ENCODE peak calls at places on chromosomes 6 and 20, in four cellular contexts. E, X, R and V are unnamed samples. For H3K4me1 and H3K36me3, the result is how much of the 10 kb centered on the place peaks cover.

GRCh38 chr6:36052092-36052491 is 24.5 kb downstream of the MAPK14 start:
- DNase-seq in E (no peak), R (no peak), X (no peak), V (no peak)

GRCh38 chr6:126228001-126228791 is 111.7 kb upstream of the CENPW start:
- DNase-seq in X (no peak), R (no peak), E (no peak), V (no peak)

GRCh38 chr6:111776236-111777189 is 96.7 kb downstream of the FYN start:
- DNase-seq in X (no peak), E (peak), R (no peak), V (no peak)

GRCh38 chr6:42629845-42630244 is 66.0 kb downstream of the UBR2 start:
- DNase-seq in E (no peak), R (no peak), X (no peak), V (no peak)

GRCh38 chr20:48676795-48677447 is 150.9 kb downstream of the PREX1 start:
- DNase-seq in R (no peak), X (no peak), E (no peak), V (no peak)

GRCh38 chr6:29603930-29604329 is 19.0 kb downstream of the OR2H2 start:
- DNase-seq in R (no peak), E (no peak), X (no peak), V (no peak)

GRCh38 chr6:17392978-17393334 is 439 bp upstream of the CAP2 start:
- DNase-seq in E (no peak), R (no peak), X (no peak), V (no peak)

GRCh38 chr6:118252474-118252873 is 295.6 kb upstream of the PLN start:
- DNase-seq in X (no peak), E (no peak), R (no peak), V (no peak)

GRCh38 chr6:1620504-1621327 is 11.0 kb downstream of the FOXC1 start:
- DNase-seq in R (no peak), X (no peak), E (no peak), V (peak)

GRCh38 chr6:93749191-93749590 is 329.8 kb upstream of the EPHA7 start:
- DNase-seq in X (no peak), E (peak), R (no peak), V (no peak)

GRCh38 chr20:8571660-8572059 is 439.6 kb downstream of the PLCB1 start:
- DNase-seq in E (no peak), X (no peak), R (no peak), V (no peak)

GRCh38 chr6:37083243-37084138 is 78.0 kb downstream of the FGD2 start:
- DNase-seq in R (no peak), X (peak), E (peak), V (no peak)

GRCh38 chr6:143743256-143744166 is 65.7 kb downstream of the PHACTR2 start:
- DNase-seq in R (no peak), E (peak), X (no peak), V (no peak)

GRCh38 chr6:5191222-5191621 is 69.5 kb downstream of the LYRM4 start:
- DNase-seq in R (no peak), X (no peak), E (no peak), V (no peak)

GRCh38 chr6:122407712-122408111 is 8.3 kb downstream of the HSF2 start:
- DNase-seq in X (no peak), R (no peak), E (no peak), V (no peak)

GRCh38 chr6:116536216-116536621 is 9.3 kb downstream of the TRAPPC3L start:
- DNase-seq in X (no peak), E (peak), R (no peak), V (no peak)

GRCh38 chr20:58479666-58480454 is 35.3 kb downstream of the APCDD1L start:
- DNase-seq in X (no peak), R (no peak), E (no peak), V (no peak)

GRCh38 chr6:29696147-29697129 is 15.5 kb upstream of the ZFP57 start:
- DNase-seq in R (no peak), X (no peak), E (no peak), V (no peak)

GRCh38 chr6:48978016-48978415 is 485.0 kb downstream of the MMUT start:
- DNase-seq in E (peak), R (no peak), X (no peak), V (no peak)

GRCh38 chr6:37242429-37243052 is 15.0 kb upstream of the TBC1D22B start:
- DNase-seq in R (peak), X (no peak), E (peak), V (peak)

GRCh38 chr6:110410534-110410933 is 4.8 kb downstream of the DDO start:
- DNase-seq in R (no peak), X (no peak), E (no peak), V (no peak)

GRCh38 chr6:134174790-134175531 is 122.5 kb upstream of the SLC2A12 start:
- DNase-seq in E (peak), X (peak), R (peak), V (peak)

GRCh38 chr20:62702886-62703852 is 5.5 kb upstream of the NTSR1 start:
- DNase-seq in X (no peak), E (peak), R (no peak), V (peak)

GRCh38 chr6:35624341-35625070 is 64.2 kb downstream of the FKBP5 start:
- DNase-seq in E (no peak), R (no peak), X (no peak), V (no peak)

GRCh38 chr6:41529970-41530369 is 16.2 kb upstream of the FOXP4 start:
- DNase-seq in X (no peak), E (no peak), R (no peak), V (no peak)

GRCh38 chr20:62202083-62202395 is 18.0 kb downstream of the HRH3 start:
- DNase-seq in X (no peak), R (no peak), E (no peak), V (no peak)

GRCh38 chr6:137233561-137234504 is 14.6 kb upstream of the IFNGR1 start:
- DNase-seq in E (peak), X (no peak), R (no peak), V (no peak)

GRCh38 chr20:57275334-57275733 is 8.9 kb upstream of the BMP7 start:
- DNase-seq in X (no peak), R (no peak), E (no peak), V (no peak)

GRCh38 chr20:57270204-57270937 is 3.9 kb upstream of the BMP7 start:
- DNase-seq in E (no peak), R (no peak), X (no peak), V (no peak)

GRCh38 chr20:57274299-57274698 is 7.9 kb upstream of the BMP7 start:
- DNase-seq in X (no peak), R (no peak), E (no peak), V (no peak)

GRCh38 chr20:57274846-57275245 is 8.4 kb upstream of the BMP7 start:
- DNase-seq in E (no peak), X (no peak), R (no peak), V (no peak)

GRCh38 chr20:57272883-57273282 is 6.4 kb upstream of the BMP7 start:
- DNase-seq in X (no peak), E (no peak), R (no peak), V (no peak)
- TF ChIP-seq CTCF in X (no peak), E (no peak), R (no peak), V (no peak)

DNA sequence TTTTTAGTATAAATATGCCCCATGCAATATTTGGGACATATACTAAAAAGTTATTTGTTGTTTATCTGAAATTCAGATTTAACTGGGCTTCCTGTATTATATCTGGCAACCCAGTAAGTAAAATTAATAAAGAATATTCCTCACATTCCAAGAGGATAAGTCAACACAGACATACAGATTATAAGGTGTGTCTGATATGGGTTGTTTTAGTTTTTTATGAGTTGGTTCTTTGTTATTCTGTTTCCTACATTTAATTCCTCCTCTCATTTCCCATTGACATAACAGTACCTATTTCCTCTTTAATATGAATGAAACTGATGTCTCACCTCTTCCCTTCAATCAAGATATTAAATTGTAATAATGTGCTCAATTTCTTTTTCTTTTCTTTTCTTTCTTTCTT is 1.7 kb upstream of the PLA2G7 start:
- DNase-seq in X (no peak), R (no peak), E (no peak), V (no peak)
- H3K4me1 ChIP-seq in X (under half), R (under half), E (under half), V (under half)

DNA sequence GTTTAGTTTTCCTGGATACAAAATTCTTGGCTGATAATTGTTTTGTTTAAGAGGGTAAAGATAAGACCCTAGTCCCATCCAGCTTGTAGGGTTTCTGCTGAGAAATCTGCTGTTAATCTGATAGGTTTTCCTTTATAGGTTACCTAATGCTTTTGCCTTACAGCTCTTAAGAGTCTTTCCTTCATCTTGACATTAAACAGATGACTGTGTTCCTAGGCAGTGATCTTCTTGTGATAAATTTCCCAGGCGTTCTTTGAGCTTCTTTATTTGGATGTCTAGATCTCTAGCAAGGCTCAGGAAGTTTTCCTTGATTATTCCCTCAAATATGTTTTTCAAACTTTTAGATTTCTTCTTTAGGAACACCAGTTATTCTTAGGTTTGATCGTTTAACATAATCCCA is 134.0 kb downstream of the MAP3K4 start:
- DNase-seq in R (no peak), X (no peak), E (no peak), V (no peak)
- H3K36me3 ChIP-seq in R (under half), X (under half), E (under half), V (under half)

GRCh38 chr20:7375905-7376304 is 564.4 kb downstream of the HAO1 start:
- DNase-seq in E (no peak), R (no peak), X (no peak), V (no peak)
- TF ChIP-seq CTCF in E (peak), R (no peak), X (peak), V (peak)